ENCODE peak calls at places on chromosomes 7 and 10, in eight cellular contexts. One of them, this sample, is unnamed.

GRCh38 chr7:94277236-94277635 is 117.5 kb upstream of the COL1A2 start:
- DNase-seq in cerebellum: no peak
- DNase-seq in stimulated activated CD8-positive, alpha-beta memory T cell treated with anti-CD3 and anti-CD28 coated beads, Interleukin-4, amount 100 ng/mL, for 1 hour: no peak
- DNase-seq in mammary epithelial cell: no peak
- DNase-seq in activated naive CD4-positive, alpha-beta T cell treated with Interleukin-2 at 50 U/mL for 16 hours: no peak
- DNase-seq in H9: no peak
- DNase-seq in AML-193: no peak
- DNase-seq in adrenal gland: no peak
- DNase-seq in this sample: no peak

GRCh38 chr7:11128500-11128899 is 154.8 kb downstream of the PHF14 start:
- DNase-seq in cerebellum: no peak
- DNase-seq in stimulated activated CD8-positive, alpha-beta memory T cell treated with anti-CD3 and anti-CD28 coated beads, Interleukin-4, amount 100 ng/mL, for 1 hour: no peak
- DNase-seq in mammary epithelial cell: no peak
- DNase-seq in activated naive CD4-positive, alpha-beta T cell treated with Interleukin-2 at 50 U/mL for 16 hours: no peak
- DNase-seq in H9: no peak
- DNase-seq in AML-193: no peak
- DNase-seq in adrenal gland: no peak
- DNase-seq in this sample: no peak

GRCh38 chr10:43206391-43207235 is 60.3 kb downstream of the RASGEF1A start:
- DNase-seq in cerebellum: no peak
- DNase-seq in stimulated activated CD8-positive, alpha-beta memory T cell treated with anti-CD3 and anti-CD28 coated beads, Interleukin-4, amount 100 ng/mL, for 1 hour: no peak
- DNase-seq in mammary epithelial cell: no peak
- DNase-seq in activated naive CD4-positive, alpha-beta T cell treated with Interleukin-2 at 50 U/mL for 16 hours: no peak
- DNase-seq in H9: peak; percentile 25
- DNase-seq in AML-193: no peak
- DNase-seq in adrenal gland: no peak
- DNase-seq in this sample: no peak

GRCh38 chr10:70567603-70568002 is 34.9 kb downstream of the PRF1 start:
- DNase-seq in cerebellum: no peak
- DNase-seq in stimulated activated CD8-positive, alpha-beta memory T cell treated with anti-CD3 and anti-CD28 coated beads, Interleukin-4, amount 100 ng/mL, for 1 hour: no peak
- DNase-seq in mammary epithelial cell: no peak
- DNase-seq in activated naive CD4-positive, alpha-beta T cell treated with Interleukin-2 at 50 U/mL for 16 hours: no peak
- DNase-seq in H9: no peak
- DNase-seq in AML-193: no peak
- DNase-seq in adrenal gland: no peak
- DNase-seq in this sample: no peak

GRCh38 chr10:79437111-79437814 is 8.2 kb downstream of the ZCCHC24 start:
- DNase-seq in cerebellum: no peak
- DNase-seq in stimulated activated CD8-positive, alpha-beta memory T cell treated with anti-CD3 and anti-CD28 coated beads, Interleukin-4, amount 100 ng/mL, for 1 hour: no peak
- DNase-seq in mammary epithelial cell: peak; percentile 78
- DNase-seq in activated naive CD4-positive, alpha-beta T cell treated with Interleukin-2 at 50 U/mL for 16 hours: no peak
- DNase-seq in H9: no peak
- DNase-seq in AML-193: no peak
- DNase-seq in adrenal gland: no peak
- DNase-seq in this sample: no peak

GRCh38 chr7:9102846-9103245 is 669.4 kb downstream of the NXPH1 start:
- DNase-seq in cerebellum: no peak
- DNase-seq in stimulated activated CD8-positive, alpha-beta memory T cell treated with anti-CD3 and anti-CD28 coated beads, Interleukin-4, amount 100 ng/mL, for 1 hour: no peak
- DNase-seq in mammary epithelial cell: no peak
- DNase-seq in activated naive CD4-positive, alpha-beta T cell treated with Interleukin-2 at 50 U/mL for 16 hours: no peak
- DNase-seq in H9: no peak
- DNase-seq in AML-193: no peak
- DNase-seq in adrenal gland: no peak
- DNase-seq in this sample: no peak

GRCh38 chr7:2542011-2542923 is 13.1 kb downstream of the BRAT1 start:
- DNase-seq in cerebellum: no peak
- DNase-seq in stimulated activated CD8-positive, alpha-beta memory T cell treated with anti-CD3 and anti-CD28 coated beads, Interleukin-4, amount 100 ng/mL, for 1 hour: no peak
- DNase-seq in mammary epithelial cell: no peak
- DNase-seq in activated naive CD4-positive, alpha-beta T cell treated with Interleukin-2 at 50 U/mL for 16 hours: no peak
- DNase-seq in H9: no peak
- DNase-seq in AML-193: no peak
- DNase-seq in adrenal gland: peak; percentile 30
- DNase-seq in this sample: no peak

GRCh38 chr7:111558948-111559347 is 3.3 kb downstream of the IMMP2L start:
- DNase-seq in cerebellum: no peak
- DNase-seq in stimulated activated CD8-positive, alpha-beta memory T cell treated with anti-CD3 and anti-CD28 coated beads, Interleukin-4, amount 100 ng/mL, for 1 hour: no peak
- DNase-seq in mammary epithelial cell: no peak
- DNase-seq in activated naive CD4-positive, alpha-beta T cell treated with Interleukin-2 at 50 U/mL for 16 hours: no peak
- DNase-seq in H9: no peak
- DNase-seq in AML-193: no peak
- DNase-seq in adrenal gland: no peak
- DNase-seq in this sample: no peak

GRCh38 chr7:154832557-154833138 is 170.3 kb downstream of the PAXIP1 start:
- DNase-seq in cerebellum: peak; percentile 42
- DNase-seq in stimulated activated CD8-positive, alpha-beta memory T cell treated with anti-CD3 and anti-CD28 coated beads, Interleukin-4, amount 100 ng/mL, for 1 hour: no peak
- DNase-seq in mammary epithelial cell: no peak
- DNase-seq in activated naive CD4-positive, alpha-beta T cell treated with Interleukin-2 at 50 U/mL for 16 hours: no peak
- DNase-seq in H9: peak; percentile 55
- DNase-seq in AML-193: no peak
- DNase-seq in adrenal gland: no peak
- DNase-seq in this sample: no peak

GRCh38 chr7:69677905-69678793 is 79.9 kb downstream of the AUTS2 start:
- DNase-seq in cerebellum: no peak
- DNase-seq in stimulated activated CD8-positive, alpha-beta memory T cell treated with anti-CD3 and anti-CD28 coated beads, Interleukin-4, amount 100 ng/mL, for 1 hour: no peak
- DNase-seq in mammary epithelial cell: no peak
- DNase-seq in activated naive CD4-positive, alpha-beta T cell treated with Interleukin-2 at 50 U/mL for 16 hours: no peak
- DNase-seq in H9: no peak
- DNase-seq in AML-193: peak; percentile 13
- DNase-seq in adrenal gland: no peak
- DNase-seq in this sample: no peak

GRCh38 chr7:135169141-135169935 is 1.2 kb downstream of the CYREN start:
- DNase-seq in cerebellum: no peak
- DNase-seq in stimulated activated CD8-positive, alpha-beta memory T cell treated with anti-CD3 and anti-CD28 coated beads, Interleukin-4, amount 100 ng/mL, for 1 hour: no peak
- DNase-seq in mammary epithelial cell: peak; percentile 81
- DNase-seq in activated naive CD4-positive, alpha-beta T cell treated with Interleukin-2 at 50 U/mL for 16 hours: peak; percentile 68
- DNase-seq in H9: peak; percentile 86
- DNase-seq in AML-193: peak; percentile 60
- DNase-seq in adrenal gland: no peak
- DNase-seq in this sample: no peak

GRCh38 chr10:78805176-78805575 is 263.6 kb upstream of the ZMIZ1 start:
- DNase-seq in cerebellum: no peak
- DNase-seq in stimulated activated CD8-positive, alpha-beta memory T cell treated with anti-CD3 and anti-CD28 coated beads, Interleukin-4, amount 100 ng/mL, for 1 hour: no peak
- DNase-seq in mammary epithelial cell: peak; percentile 65
- DNase-seq in activated naive CD4-positive, alpha-beta T cell treated with Interleukin-2 at 50 U/mL for 16 hours: no peak
- DNase-seq in H9: no peak
- DNase-seq in AML-193: no peak
- DNase-seq in adrenal gland: no peak
- DNase-seq in this sample: no peak

GRCh38 chr10:124281666-124282065 is 137.1 kb downstream of the OAT start:
- DNase-seq in cerebellum: no peak
- DNase-seq in stimulated activated CD8-positive, alpha-beta memory T cell treated with anti-CD3 and anti-CD28 coated beads, Interleukin-4, amount 100 ng/mL, for 1 hour: no peak
- DNase-seq in mammary epithelial cell: no peak
- DNase-seq in activated naive CD4-positive, alpha-beta T cell treated with Interleukin-2 at 50 U/mL for 16 hours: no peak
- DNase-seq in H9: no peak
- DNase-seq in AML-193: no peak
- DNase-seq in adrenal gland: no peak
- DNase-seq in this sample: no peak

GRCh38 chr7:13800694-13801448 is 188.6 kb downstream of the ETV1 start:
- DNase-seq in cerebellum: peak; percentile 74
- DNase-seq in stimulated activated CD8-positive, alpha-beta memory T cell treated with anti-CD3 and anti-CD28 coated beads, Interleukin-4, amount 100 ng/mL, for 1 hour: no peak
- DNase-seq in mammary epithelial cell: peak; percentile 93
- DNase-seq in activated naive CD4-positive, alpha-beta T cell treated with Interleukin-2 at 50 U/mL for 16 hours: peak; percentile 21
- DNase-seq in H9: no peak
- DNase-seq in AML-193: no peak
- DNase-seq in adrenal gland: no peak
- DNase-seq in this sample: no peak

GRCh38 chr10:44233561-44234470 is 151.1 kb downstream of the CXCL12 start:
- DNase-seq in cerebellum: no peak
- DNase-seq in stimulated activated CD8-positive, alpha-beta memory T cell treated with anti-CD3 and anti-CD28 coated beads, Interleukin-4, amount 100 ng/mL, for 1 hour: no peak
- DNase-seq in mammary epithelial cell: no peak
- DNase-seq in activated naive CD4-positive, alpha-beta T cell treated with Interleukin-2 at 50 U/mL for 16 hours: no peak
- DNase-seq in H9: peak; percentile 95
- DNase-seq in AML-193: no peak
- DNase-seq in adrenal gland: no peak
- DNase-seq in this sample: no peak

GRCh38 chr7:6436385-6436685 is 11.4 kb downstream of the DAGLB start:
- DNase-seq in cerebellum: no peak
- DNase-seq in stimulated activated CD8-positive, alpha-beta memory T cell treated with anti-CD3 and anti-CD28 coated beads, Interleukin-4, amount 100 ng/mL, for 1 hour: no peak
- DNase-seq in mammary epithelial cell: no peak
- DNase-seq in activated naive CD4-positive, alpha-beta T cell treated with Interleukin-2 at 50 U/mL for 16 hours: no peak
- DNase-seq in H9: no peak
- DNase-seq in AML-193: no peak
- DNase-seq in adrenal gland: no peak
- DNase-seq in this sample: no peak

GRCh38 chr10:68251625-68252275 is 19.8 kb upstream of the ATOH7 start:
- DNase-seq in cerebellum: no peak
- DNase-seq in stimulated activated CD8-positive, alpha-beta memory T cell treated with anti-CD3 and anti-CD28 coated beads, Interleukin-4, amount 100 ng/mL, for 1 hour: no peak
- DNase-seq in mammary epithelial cell: no peak
- DNase-seq in activated naive CD4-positive, alpha-beta T cell treated with Interleukin-2 at 50 U/mL for 16 hours: no peak
- DNase-seq in H9: no peak
- DNase-seq in AML-193: no peak
- DNase-seq in adrenal gland: no peak
- DNase-seq in this sample: no peak

GRCh38 chr7:53609185-53609584 is 573.8 kb downstream of the POM121L12 start:
- DNase-seq in cerebellum: no peak
- DNase-seq in stimulated activated CD8-positive, alpha-beta memory T cell treated with anti-CD3 and anti-CD28 coated beads, Interleukin-4, amount 100 ng/mL, for 1 hour: no peak
- DNase-seq in mammary epithelial cell: no peak
- DNase-seq in activated naive CD4-positive, alpha-beta T cell treated with Interleukin-2 at 50 U/mL for 16 hours: no peak
- DNase-seq in H9: no peak
- DNase-seq in AML-193: no peak
- DNase-seq in adrenal gland: no peak
- DNase-seq in this sample: no peak

GRCh38 chr7:29921404-29922010 is 68.1 kb downstream of the SCRN1 start:
- DNase-seq in cerebellum: peak; percentile 22
- DNase-seq in stimulated activated CD8-positive, alpha-beta memory T cell treated with anti-CD3 and anti-CD28 coated beads, Interleukin-4, amount 100 ng/mL, for 1 hour: no peak
- DNase-seq in mammary epithelial cell: peak; percentile 45
- DNase-seq in activated naive CD4-positive, alpha-beta T cell treated with Interleukin-2 at 50 U/mL for 16 hours: peak; percentile 22
- DNase-seq in H9: peak; percentile 75
- DNase-seq in AML-193: peak; percentile 72
- DNase-seq in adrenal gland: peak; percentile 54
- DNase-seq in this sample: no peak

GRCh38 chr10:30705086-30705624 is 75.6 kb upstream of the LYZL2 start:
- DNase-seq in cerebellum: no peak
- DNase-seq in stimulated activated CD8-positive, alpha-beta memory T cell treated with anti-CD3 and anti-CD28 coated beads, Interleukin-4, amount 100 ng/mL, for 1 hour: no peak
- DNase-seq in mammary epithelial cell: no peak
- DNase-seq in activated naive CD4-positive, alpha-beta T cell treated with Interleukin-2 at 50 U/mL for 16 hours: peak; percentile 38
- DNase-seq in H9: no peak
- DNase-seq in AML-193: peak; percentile 35
- DNase-seq in adrenal gland: no peak
- DNase-seq in this sample: no peak

GRCh38 chr7:92325173-92325572 is 79.4 kb downstream of the ANKIB1 start:
- DNase-seq in cerebellum: no peak
- DNase-seq in stimulated activated CD8-positive, alpha-beta memory T cell treated with anti-CD3 and anti-CD28 coated beads, Interleukin-4, amount 100 ng/mL, for 1 hour: no peak
- DNase-seq in mammary epithelial cell: no peak
- DNase-seq in activated naive CD4-positive, alpha-beta T cell treated with Interleukin-2 at 50 U/mL for 16 hours: no peak
- DNase-seq in H9: no peak
- DNase-seq in AML-193: no peak
- DNase-seq in adrenal gland: no peak
- DNase-seq in this sample: no peak